ENCODE peak calls at places on chromosome 17, in four cellular contexts. S is CD4-positive, alpha-beta T cell; B is upper lobe of right lung; H is ascending aorta. L is an unnamed sample.

GRCh38 chr17:78127888-78128615 is 503 bp downstream of the TMC6 start:
- DNase-seq in S (no peak), B (peak; percentile 82), H (no peak), L (no peak)

GRCh38 chr17:82170412-82170961 is 42.2 kb downstream of the CCDC57 start:
- DNase-seq in S (no peak), B (peak; percentile 78), H (no peak), L (peak; percentile 72)

GRCh38 chr17:82039695-82040299 is 2.3 kb upstream of the DCXR start:
- DNase-seq in S (no peak), B (no peak), H (no peak), L (no peak)

GRCh38 chr17:46876353-46876887 is 25.0 kb downstream of the WNT9B start:
- DNase-seq in S (no peak), B (no peak), H (no peak), L (no peak)

GRCh38 chr17:9878791-9879525 is 26.1 kb downstream of the RCVRN start:
- DNase-seq in S (no peak), B (no peak), H (no peak), L (no peak)

GRCh38 chr17:12808723-12809122 is 19.4 kb downstream of the ARHGAP44 start:
- DNase-seq in S (no peak), B (no peak), H (no peak), L (no peak)

GRCh38 chr17:16282522-16282921 is 65.5 kb downstream of the PIGL start:
- DNase-seq in S (no peak), B (no peak), H (no peak), L (no peak)

GRCh38 chr17:81483085-81483861 is 29.3 kb downstream of the ACTG1 start:
- DNase-seq in S (no peak), B (no peak), H (no peak), L (no peak)

GRCh38 chr17:44079877-44080821 is 9.6 kb downstream of the G6PC3 start:
- DNase-seq in S (no peak), B (no peak), H (no peak), L (peak; percentile 41)

GRCh38 chr17:81291662-81292061 is 3.4 kb downstream of the SLC38A10 start:
- DNase-seq in S (peak; percentile 68), B (peak; percentile 89), H (peak; percentile 84), L (peak; percentile 84)

GRCh38 chr17:67042104-67042899 is 2.1 kb upstream of the CACNG1 start:
- DNase-seq in S (no peak), B (no peak), H (no peak), L (no peak)

GRCh38 chr17:18246880-18247612 is 11.5 kb downstream of the FLII start:
- DNase-seq in S (no peak), B (peak; percentile 94), H (no peak), L (peak; percentile 93)

GRCh38 chr17:78131172-78132085 is 858 bp downstream of the TMC8 start:
- DNase-seq in S (no peak), B (peak; percentile 79), H (no peak), L (no peak)

GRCh38 chr17:4072487-4073157 is 70.2 kb downstream of the ZZEF1 start:
- DNase-seq in S (no peak), B (no peak), H (no peak), L (no peak)

GRCh38 chr17:34826332-34826731 is 134.9 kb downstream of the CCT6B start:
- DNase-seq in S (no peak), B (no peak), H (no peak), L (no peak)

GRCh38 chr17:14803781-14804180 is 461.3 kb downstream of the PMP22 start:
- DNase-seq in S (no peak), B (no peak), H (no peak), L (no peak)

GRCh38 chr17:77476006-77476405 is 335.2 kb downstream of the SEC14L1 start:
- DNase-seq in S (no peak), B (no peak), H (no peak), L (no peak)

GRCh38 chr17:43874293-43874692 is 27.3 kb downstream of the CD300LG start:
- DNase-seq in S (no peak), B (no peak), H (no peak), L (no peak)

GRCh38 chr17:12180644-12181261 is 160.1 kb downstream of the MAP2K4 start:
- DNase-seq in S (no peak), B (no peak), H (no peak), L (no peak)

GRCh38 chr17:29560306-29560705 is 6.5 kb downstream of the ABHD15 start:
- DNase-seq in S (no peak), B (no peak), H (no peak), L (no peak)

GRCh38 chr17:43562679-43563146 is 16.6 kb upstream of the ETV4 start:
- DNase-seq in S (no peak), B (no peak), H (no peak), L (no peak)

GRCh38 chr17:55334285-55334684 is 69.5 kb downstream of the HLF start:
- DNase-seq in S (no peak), B (no peak), H (no peak), L (no peak)

GRCh38 chr17:56114469-56114868 is 38.8 kb upstream of the ANKFN1 start:
- DNase-seq in S (no peak), B (no peak), H (no peak), L (no peak)

GRCh38 chr17:71791311-71791710 is 329.5 kb upstream of the SOX9 start:
- DNase-seq in S (no peak), B (no peak), H (no peak), L (no peak)

GRCh38 chr17:31398381-31399275 is 7.2 kb downstream of the RAB11FIP4 start:
- DNase-seq in S (no peak), B (peak; percentile 49), H (peak; percentile 50), L (no peak)

GRCh38 chr17:40124279-40125141 is 2.7 kb downstream of the MSL1 start:
- DNase-seq in S (no peak), B (no peak), H (no peak), L (no peak)

GRCh38 chr17:944266-944665 is 35.3 kb downstream of the NXN start:
- DNase-seq in S (no peak), B (no peak), H (no peak), L (no peak)

GRCh38 chr17:39951924-39952664 is 10.7 kb upstream of the GSDMA start:
- DNase-seq in S (no peak), B (peak; percentile 71), H (no peak), L (peak; percentile 63)

GRCh38 chr17:17684901-17685774 is 3.9 kb downstream of the RAI1 start:
- DNase-seq in S (no peak), B (peak; percentile 77), H (no peak), L (peak; percentile 72)

GRCh38 chr17:33811006-33811760 is 443.9 kb upstream of the CCL2 start:
- DNase-seq in S (no peak), B (no peak), H (no peak), L (no peak)

GRCh38 chr17:77427471-77427991 is 286.8 kb downstream of the SEC14L1 start:
- DNase-seq in S (no peak), B (no peak), H (peak; percentile 89), L (no peak)

GRCh38 chr17:63700528-63701441 is 860 bp upstream of the LIMD2 start:
- DNase-seq in S (peak; percentile 55), B (peak; percentile 80), H (peak; percentile 88), L (peak; percentile 67)

GRCh38 chr17:35243459-35244204 is 760 bp downstream of the SLFN5 start:
- DNase-seq in S (peak; percentile 39), B (peak; percentile 67), H (peak; percentile 83), L (peak; percentile 65)

GRCh38 chr17:35804658-35805192 is 4.6 kb upstream of the TAF15 start:
- DNase-seq in S (no peak), B (no peak), H (peak; percentile 78), L (no peak)

GRCh38 chr17:17613708-17614114 is 22.2 kb upstream of the PEMT start:
- DNase-seq in S (peak; percentile 25), B (no peak), H (peak; percentile 71), L (no peak)

GRCh38 chr17:55726440-55726839 is 3.8 kb upstream of the TMEM100 start:
- DNase-seq in S (no peak), B (no peak), H (peak; percentile 85), L (no peak)

GRCh38 chr17:60395508-60396065 is 3.7 kb upstream of the USP32 start:
- DNase-seq in S (no peak), B (no peak), H (no peak), L (no peak)

GRCh38 chr17:17514993-17515920 is 19.1 kb upstream of the RASD1 start:
- DNase-seq in S (no peak), B (no peak), H (no peak), L (no peak)

GRCh38 chr17:17352836-17353624 is 49.9 kb downstream of the NT5M start:
- DNase-seq in S (no peak), B (peak; percentile 58), H (no peak), L (no peak)

GRCh38 chr17:48311324-48311723 is 118.7 kb downstream of the SKAP1 start:
- DNase-seq in S (no peak), B (no peak), H (no peak), L (no peak)
- H3K27me3 ChIP-seq in S (no peaks in the 10 kb centered on the region), B (peaks cover 73% of the 10 kb centered on the region), H (peaks cover 5% of the 10 kb centered on the region), L (peaks cover 67% of the 10 kb centered on the region)

DNA sequence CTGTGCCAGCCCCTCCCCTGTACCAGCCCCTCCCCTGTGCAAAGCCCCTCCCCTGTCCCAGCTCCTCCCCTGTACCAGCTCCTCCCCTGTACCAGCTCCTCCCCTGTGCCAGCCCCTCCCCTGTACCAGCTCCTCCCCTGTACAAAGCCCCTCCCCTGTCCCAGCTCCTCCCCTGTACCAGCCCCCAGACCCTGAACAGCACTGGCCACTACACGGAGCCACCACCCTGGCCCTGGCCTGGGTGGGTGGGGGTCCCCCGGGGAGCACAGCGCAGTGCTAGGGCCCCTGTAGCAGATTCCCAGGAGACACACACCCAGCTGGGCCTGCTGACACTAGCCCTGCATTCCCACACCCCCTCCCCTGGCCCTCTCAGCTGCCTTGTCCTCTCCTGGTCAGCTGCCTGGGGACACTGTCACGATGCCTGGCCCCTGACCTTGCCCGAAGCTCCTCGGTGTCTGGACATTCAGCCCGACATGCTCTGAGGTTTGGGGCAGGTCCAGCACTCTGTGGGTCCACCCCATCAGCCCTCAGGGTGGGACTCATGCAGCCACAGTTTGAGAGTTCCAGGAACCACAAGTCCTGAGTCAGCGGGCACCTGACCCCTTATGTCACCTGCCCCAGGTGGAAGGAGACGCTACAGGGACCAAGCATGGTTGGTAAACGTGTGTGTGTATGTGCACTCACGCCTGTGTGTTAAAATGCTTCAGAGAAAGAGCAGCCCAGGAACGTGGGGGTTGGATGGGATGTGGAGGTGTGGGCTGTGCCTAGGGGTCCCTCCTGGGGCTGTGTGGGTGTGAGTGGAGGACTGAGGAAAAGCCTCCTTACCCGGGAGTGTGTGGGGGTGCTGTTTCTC is 114.2 kb downstream of the METRNL start:
- DNase-seq in S (no peak), B (peak; percentile 70), H (peak; percentile 66), L (peak; percentile 56)
- H3K9me3 ChIP-seq in S (no peaks in the 10 kb centered on the region), B (no peaks in the 10 kb centered on the region), H (no peaks in the 10 kb centered on the region), L (no peaks in the 10 kb centered on the region)

GRCh38 chr17:50275279-50275678 is 1.0 kb downstream of the TMEM92 start:
- DNase-seq in S (no peak), B (no peak), H (no peak), L (peak; percentile 32)
- TF ChIP-seq CTCF in S (no peak), B (no peak), H (no peak), L (no peak)

GRCh38 chr17:74854792-74855191 is 4.9 kb downstream of the GRIN2C start:
- DNase-seq in S (no peak), B (no peak), H (no peak), L (no peak)

GRCh38 chr17:74855323-74855722 is 4.4 kb downstream of the GRIN2C start:
- DNase-seq in S (no peak), B (no peak), H (no peak), L (no peak)

GRCh38 chr17:74853048-74853397 is 6.7 kb downstream of the GRIN2C start:
- DNase-seq in S (no peak), B (no peak), H (no peak), L (no peak)

GRCh38 chr17:74852237-74853047 is 7.2 kb downstream of the GRIN2C start:
- DNase-seq in S (peak; percentile 60), B (no peak), H (no peak), L (peak; percentile 62)

GRCh38 chr17:74853669-74854068 is 6.0 kb downstream of the GRIN2C start:
- DNase-seq in S (no peak), B (no peak), H (no peak), L (no peak)
- H3K27me3 ChIP-seq in S (peaks cover 64% of the 10 kb centered on the region), B (peaks cover 64% of the 10 kb centered on the region), H (peaks cover 13% of the 10 kb centered on the region), L (peaks cover 76% of the 10 kb centered on the region)